ENCODE peak calls at places on chromosomes 2 and 18, in seven cellular contexts. A, R, G, V, U, T and E are unnamed samples.

GRCh38 chr2:227657204-227657845 is 9.3 kb upstream of the SCYGR5 start:
- DNase-seq in A (no peak), R (no peak), G (no peak), V (peak), U (no peak), T (peak), E (no peak)

GRCh38 chr2:75646090-75646582 is 447 bp upstream of the MRPL19 start:
- DNase-seq in A (no peak), R (no peak), G (no peak), V (no peak), U (no peak), T (no peak), E (no peak)

GRCh38 chr2:225932741-225933413 is 533.4 kb downstream of the NYAP2 start:
- DNase-seq in A (no peak), R (no peak), G (no peak), V (no peak), U (no peak), T (no peak), E (no peak)

GRCh38 chr2:42927334-42928160 is 135.2 kb upstream of the HAAO start:
- DNase-seq in A (no peak), R (no peak), G (no peak), V (no peak), U (peak), T (peak), E (no peak)

GRCh38 chr2:118340103-118340502 is 251.8 kb downstream of the INSIG2 start:
- DNase-seq in A (no peak), R (no peak), G (no peak), V (no peak), U (no peak), T (no peak), E (no peak)

GRCh38 chr2:211055438-211055837 is 499.0 kb downstream of the CPS1 start:
- DNase-seq in A (peak), R (no peak), G (no peak), V (no peak), U (no peak), T (no peak), E (no peak)

GRCh38 chr2:99865818-99866676 is 276.3 kb downstream of the AFF3 start:
- DNase-seq in A (no peak), R (no peak), G (no peak), V (peak), U (no peak), T (no peak), E (no peak)

GRCh38 chr18:57209697-57210096 is 62.8 kb downstream of the BOD1L2 start:
- DNase-seq in A (no peak), R (no peak), G (no peak), V (no peak), U (no peak), T (no peak), E (peak)

GRCh38 chr18:11739893-11740292 is 50.8 kb downstream of the GNAL start:
- DNase-seq in A (no peak), R (no peak), G (no peak), V (no peak), U (no peak), T (no peak), E (no peak)

GRCh38 chr2:5035134-5035533 is 657.0 kb upstream of the SOX11 start:
- DNase-seq in A (no peak), R (peak), G (no peak), V (no peak), U (peak), T (no peak), E (no peak)

GRCh38 chr2:33498291-33498956 is 22.0 kb downstream of the RASGRP3 start:
- DNase-seq in A (no peak), R (no peak), G (no peak), V (no peak), U (no peak), T (no peak), E (no peak)

GRCh38 chr18:75248426-75249191 is 38.0 kb downstream of the TSHZ1 start:
- DNase-seq in A (no peak), R (peak), G (no peak), V (no peak), U (no peak), T (no peak), E (no peak)

GRCh38 chr2:203077458-203077857 is 62.8 kb downstream of the NBEAL1 start:
- DNase-seq in A (no peak), R (no peak), G (no peak), V (no peak), U (no peak), T (no peak), E (no peak)

GRCh38 chr18:12741351-12741750 is 38.5 kb downstream of the PSMG2 start:
- DNase-seq in A (no peak), R (no peak), G (no peak), V (peak), U (peak), T (no peak), E (no peak)

GRCh38 chr2:65919579-65920188 is 487.3 kb upstream of the SPRED2 start:
- DNase-seq in A (no peak), R (no peak), G (no peak), V (no peak), U (no peak), T (no peak), E (no peak)

GRCh38 chr18:3604626-3605408 is 154.8 kb downstream of the TGIF1 start:
- DNase-seq in A (no peak), R (no peak), G (peak), V (peak), U (no peak), T (peak), E (no peak)

GRCh38 chr2:6224267-6224666 is 532.1 kb downstream of the SOX11 start:
- DNase-seq in A (no peak), R (no peak), G (no peak), V (no peak), U (no peak), T (no peak), E (peak)